ENCODE peak calls at places on chromosome X, in five cellular contexts. L is right lobe of liver; E is naive thymus-derived CD8-positive, alpha-beta T cell; F is left ventricle myocardium superior; Z is stimulated activated CD4-positive, alpha-beta T cell treated with anti-CD3 and anti-CD28 coated beads, Interleukin-4, amount 100 ng/mL, for 48 hours. C is an unnamed sample.

GRCh38 chrX:102651242-102651967 is at the start of gene GPRASP1:
- DNase-seq in Z (no peak), F (peak), L (peak), E (peak), C (peak)

GRCh38 chrX:53320543-53321215 is 39.3 kb upstream of the IQSEC2 start:
- DNase-seq in E (peak), F (peak), L (peak), Z (no peak), C (peak)

GRCh38 chrX:13552892-13553291 is 16.5 kb upstream of the EGFL6 start:
- DNase-seq in L (no peak), Z (no peak), E (no peak), F (no peak), C (no peak)

GRCh38 chrX:138917781-138918180 is 206.3 kb upstream of the FGF13 start:
- DNase-seq in E (no peak), F (no peak), L (no peak), Z (no peak), C (no peak)

GRCh38 chrX:110066488-110067225 is 63.7 kb downstream of the TMEM164 start:
- DNase-seq in Z (no peak), L (no peak), F (no peak), E (no peak), C (no peak)

GRCh38 chrX:56797966-56798711 is 69.1 kb downstream of the NBDY start:
- DNase-seq in F (no peak), E (no peak), Z (no peak), L (peak), C (no peak)

GRCh38 chrX:11188664-11189063 is 77.5 kb downstream of the HCCS start:
- DNase-seq in E (no peak), Z (no peak), L (no peak), F (no peak), C (no peak)

GRCh38 chrX:30246769-30247489 is at the start of gene MAGEB1:
- DNase-seq in L (no peak), F (no peak), Z (no peak), E (no peak), C (no peak)

GRCh38 chrX:126552313-126553022 is at the start of gene DCAF12L1:
- DNase-seq in E (no peak), F (peak), Z (no peak), L (no peak), C (no peak)

GRCh38 chrX:12758291-12758690 is 32.9 kb upstream of the PRPS2 start:
- DNase-seq in F (no peak), Z (no peak), L (no peak), E (no peak), C (no peak)